ENCODE peak calls at places on chromosome 17, in four cellular contexts. L, U, P and V are unnamed samples.

GRCh38 chr17:17749921-17750320 is 68.7 kb downstream of the RAI1 start:
- DNase-seq in L (peak; percentile 69), U (peak; percentile 51), P (peak; percentile 36), V (peak; percentile 83)

GRCh38 chr17:11986939-11987329 is 10.3 kb downstream of the ZNF18 start:
- DNase-seq in L (no peak), U (no peak), P (peak; percentile 37), V (peak; percentile 41)

GRCh38 chr17:34015253-34015652 is 239.8 kb upstream of the CCL2 start:
- DNase-seq in L (no peak), U (no peak), P (no peak), V (no peak)

GRCh38 chr17:49117581-49118230 is 14.9 kb upstream of the B4GALNT2 start:
- DNase-seq in L (no peak), U (no peak), P (no peak), V (no peak)

GRCh38 chr17:2137342-2138098 is 82.6 kb downstream of the HIC1 start:
- DNase-seq in L (peak; percentile 29), U (peak; percentile 51), P (no peak), V (no peak)

GRCh38 chr17:787641-788221 is 5.6 kb downstream of the MRM3 start:
- DNase-seq in L (no peak), U (no peak), P (no peak), V (no peak)

GRCh38 chr17:82489117-82489516 is 30.4 kb upstream of the FOXK2 start:
- DNase-seq in L (no peak), U (no peak), P (no peak), V (no peak)

GRCh38 chr17:13047016-13047415 is 29.2 kb upstream of the ELAC2 start:
- DNase-seq in L (no peak), U (no peak), P (no peak), V (no peak)

GRCh38 chr17:31321481-31321880 is at the start of gene EVI2A:
- DNase-seq in L (no peak), U (peak; percentile 69), P (no peak), V (no peak)

GRCh38 chr17:53924530-53925455 is 102.1 kb downstream of the KIF2B start:
- DNase-seq in L (no peak), U (no peak), P (peak; percentile 100), V (no peak)

GRCh38 chr17:14269473-14269872 is 31.4 kb upstream of the HS3ST3B1 start:
- DNase-seq in L (no peak), U (no peak), P (no peak), V (no peak)

GRCh38 chr17:39114744-39115534 is 36.5 kb downstream of the PLXDC1 start:
- DNase-seq in L (no peak), U (no peak), P (no peak), V (no peak)

GRCh38 chr17:67241719-67242341 is 3.2 kb downstream of the HELZ start:
- DNase-seq in L (no peak), U (no peak), P (no peak), V (no peak)

GRCh38 chr17:5947701-5948180 is 122.4 kb upstream of the WSCD1 start:
- DNase-seq in L (no peak), U (no peak), P (no peak), V (no peak)

GRCh38 chr17:73546770-73547345 is 97.4 kb downstream of the SDK2 start:
- DNase-seq in L (no peak), U (no peak), P (peak; percentile 13), V (peak; percentile 85)

GRCh38 chr17:6668727-6669425 is 17.3 kb downstream of the C17orf100 start:
- DNase-seq in L (no peak), U (no peak), P (peak; percentile 65), V (no peak)

GRCh38 chr17:55171634-55172328 is 93.0 kb upstream of the HLF start:
- DNase-seq in L (no peak), U (no peak), P (no peak), V (no peak)

GRCh38 chr17:42163113-42163512 is 8.3 kb upstream of the RAB5C start:
- DNase-seq in L (no peak), U (no peak), P (peak; percentile 49), V (peak; percentile 61)

GRCh38 chr17:35714988-35715387 is 16.5 kb upstream of the RASL10B start:
- DNase-seq in L (no peak), U (no peak), P (no peak), V (no peak)

GRCh38 chr17:7703584-7704574 is 1.1 kb upstream of the EFNB3 start:
- DNase-seq in L (peak; percentile 61), U (no peak), P (peak; percentile 18), V (peak; percentile 86)

GRCh38 chr17:2266045-2266864 is 37.3 kb downstream of the SMG6 start:
- DNase-seq in L (no peak), U (peak; percentile 97), P (no peak), V (no peak)

GRCh38 chr17:47203984-47204721 is 5.0 kb upstream of the MYL4 start:
- DNase-seq in L (no peak), U (no peak), P (no peak), V (no peak)

GRCh38 chr17:63446218-63446980 is at the start of gene CYB561:
- DNase-seq in L (no peak), U (no peak), P (no peak), V (peak; percentile 97)

GRCh38 chr17:16908282-16908681 is 63.6 kb downstream of the TNFRSF13B start:
- DNase-seq in L (no peak), U (no peak), P (no peak), V (no peak)

GRCh38 chr17:74757502-74757901 is 9.1 kb downstream of the NHERF1 start:
- DNase-seq in L (no peak), U (no peak), P (no peak), V (peak; percentile 63)

GRCh38 chr17:2563061-2563460 is 30.4 kb upstream of the PAFAH1B1 start:
- DNase-seq in L (no peak), U (no peak), P (no peak), V (no peak)

GRCh38 chr17:182164-182751 is 808 bp upstream of the DOC2B start:
- DNase-seq in L (no peak), U (no peak), P (peak; percentile 42), V (no peak)

GRCh38 chr17:9451919-9452318 is 123.7 kb downstream of the STX8 start:
- DNase-seq in L (no peak), U (no peak), P (no peak), V (no peak)

GRCh38 chr17:47896672-47897490 is 845 bp downstream of the SP2 start:
- DNase-seq in L (no peak), U (no peak), P (no peak), V (no peak)

GRCh38 chr17:49793309-49793708 is 4.8 kb downstream of the KAT7 start:
- DNase-seq in L (no peak), U (no peak), P (no peak), V (no peak)

GRCh38 chr17:47276868-47277267 is 23.2 kb downstream of the ITGB3 start:
- DNase-seq in L (no peak), U (no peak), P (peak; percentile 56), V (no peak)

GRCh38 chr17:50956409-50956749 is 90.2 kb upstream of the TOB1 start:
- DNase-seq in L (no peak), U (no peak), P (no peak), V (no peak)

GRCh38 chr17:2776589-2777241 is 19.5 kb upstream of the RAP1GAP2 start:
- DNase-seq in L (no peak), U (no peak), P (peak; percentile 34), V (peak; percentile 89)

GRCh38 chr17:31538080-31538762 is 146.7 kb downstream of the RAB11FIP4 start:
- DNase-seq in L (no peak), U (peak; percentile 70), P (no peak), V (no peak)

GRCh38 chr17:2172447-2172938 is 117.6 kb downstream of the HIC1 start:
- DNase-seq in L (no peak), U (no peak), P (no peak), V (no peak)

GRCh38 chr17:65729207-65729606 is 167.8 kb upstream of the AXIN2 start:
- DNase-seq in L (no peak), U (no peak), P (no peak), V (no peak)
- TF ChIP-seq TCF12 in L (no peak), U (no peak), P (no peak), V (no peak)

GRCh38 chr17:3963214-3964201 is 729 bp downstream of the ATP2A3 start:
- DNase-seq in L (no peak), U (no peak), P (no peak), V (peak; percentile 54)
- TF ChIP-seq TCF12 in L (no peak), U (no peak), P (no peak), V (no peak)

DNA sequence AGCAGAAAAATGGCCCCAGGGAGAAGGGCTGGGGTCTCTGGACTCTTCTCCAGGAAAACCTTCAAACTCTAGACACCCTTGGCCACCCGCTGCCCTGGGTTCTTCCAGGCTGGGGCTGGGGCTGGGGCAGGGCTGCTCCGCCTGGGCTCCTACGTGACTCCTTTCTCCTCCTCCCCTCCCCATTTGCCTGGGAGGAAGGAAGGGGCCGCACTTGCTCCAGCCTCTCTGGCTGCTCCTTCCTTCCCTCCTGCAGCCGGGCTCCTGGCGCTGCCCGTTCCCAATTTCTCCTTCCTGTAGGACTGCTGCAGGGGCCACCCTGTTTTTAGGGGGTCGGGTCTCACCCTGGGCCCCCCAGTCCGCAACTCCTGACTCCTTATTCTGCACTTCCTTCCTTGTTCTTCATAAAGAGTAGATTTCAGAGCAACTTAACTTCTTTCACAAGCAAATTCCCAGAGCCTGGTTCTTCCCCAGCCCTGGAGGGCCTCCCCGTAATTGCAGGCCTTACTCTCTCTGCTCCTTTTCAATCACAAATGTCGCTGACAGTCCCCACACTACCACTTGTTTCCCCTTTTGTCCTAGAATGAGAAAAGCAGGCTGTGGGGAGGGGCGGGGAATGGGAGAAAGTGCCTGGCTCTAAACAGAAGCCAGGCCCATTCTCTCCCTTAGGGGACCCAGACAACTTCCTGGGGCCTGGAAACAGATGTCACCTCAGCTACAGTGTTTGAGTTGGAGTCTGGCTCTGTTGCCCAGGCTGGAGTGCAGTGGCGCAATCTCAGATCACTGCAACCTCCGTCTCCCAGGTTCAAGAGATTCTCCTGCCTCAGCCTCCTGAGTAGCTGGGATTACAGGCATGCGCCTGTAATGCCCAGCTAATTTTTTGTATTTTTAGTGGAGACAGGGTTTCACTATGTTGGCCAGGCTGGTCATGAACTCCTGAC is 137.8 kb downstream of the ENGASE start:
- DNase-seq in L (no peak), U (no peak), P (no peak), V (peak; percentile 73)
- TF ChIP-seq TCF12 in L (no peak), U (no peak), P (no peak), V (no peak)

GRCh38 chr17:81398170-81398854 is 3.1 kb downstream of the BAHCC1 start:
- DNase-seq in L (no peak), U (no peak), P (no peak), V (peak; percentile 68)

GRCh38 chr17:81395600-81396277 is 482 bp downstream of the BAHCC1 start:
- DNase-seq in L (no peak), U (no peak), P (no peak), V (no peak)

GRCh38 chr17:81396278-81396721 is 1.0 kb downstream of the BAHCC1 start:
- DNase-seq in L (no peak), U (no peak), P (no peak), V (no peak)

GRCh38 chr17:81397314-81398169 is 2.3 kb downstream of the BAHCC1 start:
- DNase-seq in L (no peak), U (no peak), P (peak; percentile 93), V (peak; percentile 88)

DNA sequence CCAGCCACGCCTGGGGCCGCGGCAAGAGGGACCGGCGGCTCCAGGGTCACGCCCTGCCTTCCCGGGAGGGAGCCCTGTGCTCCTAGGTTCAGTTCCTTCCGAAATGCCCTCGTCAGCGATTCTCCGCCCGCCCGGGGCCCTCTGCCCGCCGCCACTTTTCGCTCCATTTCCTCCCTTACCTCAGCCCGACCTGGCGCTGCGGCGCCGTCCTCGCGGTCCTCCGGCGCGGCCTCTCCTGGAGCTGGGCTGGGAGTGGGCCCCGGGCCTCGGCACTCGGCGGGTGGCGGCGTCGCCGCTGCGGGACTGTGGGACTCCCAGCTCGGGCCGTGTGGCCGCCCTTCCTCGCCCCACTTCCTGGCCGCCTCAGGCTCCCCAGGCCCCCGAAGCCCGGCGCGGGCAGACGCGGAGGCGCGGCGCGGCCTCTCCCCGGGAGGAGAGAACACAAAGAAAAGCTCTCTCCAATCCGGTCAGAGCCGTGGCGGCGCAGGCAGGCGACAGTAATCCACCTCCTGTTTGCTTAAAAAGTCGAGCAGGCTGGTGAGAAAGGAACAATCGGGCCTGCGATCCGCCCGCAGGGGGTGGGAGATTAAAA is 1.6 kb downstream of the BAHCC1 start:
- DNase-seq in L (no peak), U (no peak), P (no peak), V (peak; percentile 67)
- TF ChIP-seq TCF12 in L (no peak), U (no peak), P (peak; percentile 41), V (peak; percentile 2)